ENCODE peak calls at places on chromosome 5, in ten cellular contexts. B is PC-9, P is fibroblast of lung, H is cardiac muscle cell, J is stomach, K is adrenal gland, U is tibial nerve, A is upper lobe of right lung, E is heart right ventricle, I is PC-3. F is an unnamed sample. For H3K36me3, the result is how much of the 10 kb centered on the place peaks cover.

GRCh38 chr5:45109062-45109461 is 300.3 kb downstream of the MRPS30 start:
- DNase-seq in B (no peak), P (no peak), H (no peak), J (no peak), K (no peak), U (no peak), A (no peak), E (no peak), I (no peak), F (no peak)

GRCh38 chr5:81626524-81626923 is 124.4 kb downstream of the SSBP2 start:
- DNase-seq in B (peak), P (peak), H (peak), J (no peak), K (no peak), U (no peak), A (no peak), E (no peak), I (peak), F (no peak)

GRCh38 chr5:151739939-151740335 is 18.5 kb downstream of the ATOX1 start:
- DNase-seq in B (no peak), P (peak), H (peak), J (no peak), K (peak), U (no peak), A (no peak), E (no peak), I (peak), F (no peak)

GRCh38 chr5:134555223-134555790 is 29.8 kb downstream of the JADE2 start:
- DNase-seq in B (no peak), P (no peak), H (no peak), J (no peak), K (no peak), U (no peak), A (no peak), E (no peak), I (no peak), F (no peak)

GRCh38 chr5:113147088-113147487 is 170.5 kb downstream of the DCP2 start:
- DNase-seq in B (no peak), P (peak), H (peak), J (no peak), K (no peak), U (no peak), A (no peak), E (no peak), I (no peak), F (no peak)

GRCh38 chr5:127355342-127355741 is 64.7 kb downstream of the MEGF10 start:
- DNase-seq in B (no peak), P (no peak), H (no peak), J (no peak), K (no peak), U (no peak), A (no peak), E (no peak), I (no peak), F (no peak)

GRCh38 chr5:53679261-53679660 is 118.8 kb downstream of the NDUFS4 start:
- DNase-seq in B (peak), P (peak), H (peak), J (no peak), K (no peak), U (no peak), A (no peak), E (no peak), I (no peak), F (no peak)

GRCh38 chr5:171469336-171469735 is 49.9 kb downstream of the FGF18 start:
- DNase-seq in B (no peak), P (no peak), H (no peak), J (no peak), K (no peak), U (no peak), A (no peak), E (no peak), I (no peak), F (no peak)

GRCh38 chr5:93582677-93583524 is at the start of gene NR2F1:
- DNase-seq in B (peak), P (peak), H (peak), J (peak), K (peak), U (peak), A (no peak), E (peak), I (peak), F (no peak)

GRCh38 chr5:158133369-158133768 is 274.4 kb upstream of the CLINT1 start:
- DNase-seq in B (no peak), P (no peak), H (no peak), J (no peak), K (no peak), U (no peak), A (no peak), E (no peak), I (no peak), F (no peak)

GRCh38 chr5:2756211-2756746 is 4.8 kb upstream of the IRX2 start:
- DNase-seq in B (no peak), P (peak), H (peak), J (peak), K (no peak), U (no peak), A (peak), E (no peak), I (peak), F (no peak)

GRCh38 chr5:68711311-68712200 is 382.3 kb upstream of the SLC30A5 start:
- DNase-seq in B (no peak), P (no peak), H (no peak), J (no peak), K (no peak), U (no peak), A (no peak), E (no peak), I (no peak), F (peak)

GRCh38 chr5:2093859-2094615 is 211.3 kb upstream of the IRX4 start:
- DNase-seq in B (no peak), P (no peak), H (peak), J (no peak), K (no peak), U (no peak), A (no peak), E (peak), I (peak), F (peak)

GRCh38 chr5:143880178-143880577 is 68.2 kb downstream of the HMHB1 start:
- DNase-seq in B (no peak), P (peak), H (no peak), J (no peak), K (no peak), U (no peak), A (no peak), E (no peak), I (peak), F (no peak)

DNA sequence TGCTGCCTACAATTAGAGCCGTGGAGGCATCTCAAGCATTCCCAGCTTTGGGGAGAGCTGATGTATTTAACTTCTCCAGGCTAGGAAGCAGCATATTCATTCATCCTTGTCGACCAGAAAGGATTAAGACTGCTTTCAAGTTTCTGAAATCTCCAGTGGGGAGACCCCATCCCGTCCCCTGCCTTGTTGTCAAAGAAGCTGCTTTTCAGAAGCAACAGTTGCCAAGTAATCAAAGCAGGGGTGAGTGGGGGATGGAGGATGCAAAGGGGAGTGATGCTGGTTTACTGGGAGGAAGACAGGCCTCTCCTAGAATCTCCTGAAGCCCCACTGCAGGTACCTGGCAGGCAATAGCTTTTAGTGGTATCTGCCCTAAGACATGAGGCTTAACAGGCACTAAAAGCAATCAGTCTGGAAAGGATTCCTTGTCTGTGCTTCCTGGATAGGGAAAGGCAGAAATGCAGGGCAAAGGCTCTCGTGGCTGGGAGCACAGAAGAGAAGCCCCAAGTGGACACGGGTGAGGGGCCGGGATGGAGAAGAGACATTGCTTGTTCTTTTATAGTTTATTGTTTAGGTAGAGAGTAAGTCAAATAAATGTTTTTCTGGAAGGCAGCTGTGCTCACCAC is 40.2 kb downstream of the CCNJL start:
- DNase-seq in B (no peak), P (no peak), H (no peak), J (no peak), K (no peak), U (no peak), A (no peak), E (no peak), I (no peak), F (no peak)
- H3K36me3 ChIP-seq in B (under half), P (under half), H (under half), J (under half), K (under half), U (under half), A (under half), E (under half), I (under half), F (under half)

DNA sequence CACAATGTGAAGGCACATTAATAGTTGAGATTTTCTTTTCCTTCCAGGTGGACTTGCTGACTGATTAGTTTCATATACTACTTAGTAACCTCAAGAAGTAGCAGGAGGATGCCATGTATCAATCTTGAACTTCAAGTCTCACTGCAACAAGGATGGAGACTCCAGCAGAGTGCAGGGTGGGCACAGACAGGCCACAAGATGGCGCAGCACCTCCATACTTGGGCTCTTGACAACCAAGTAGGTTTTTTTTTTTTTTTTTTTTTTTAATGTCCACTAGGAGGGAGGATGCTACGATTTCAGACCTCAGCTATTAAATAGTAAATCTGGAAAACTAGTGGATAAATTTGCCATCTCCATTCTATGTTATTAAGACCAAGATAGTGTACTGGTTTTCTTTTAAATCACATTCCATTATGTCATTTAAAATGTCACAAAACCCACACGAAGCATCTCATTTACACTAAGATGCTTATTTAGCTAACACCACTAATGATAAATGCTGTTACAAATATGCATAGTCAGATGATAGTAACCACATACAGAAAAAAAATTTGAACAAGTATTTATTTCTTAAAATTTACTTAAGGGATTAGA is 58.6 kb downstream of the IL6ST start:
- DNase-seq in B (peak), P (peak), H (peak), J (peak), K (peak), U (peak), A (peak), E (peak), I (peak), F (peak)
- H3K27ac ChIP-seq in B (no peak), P (no peak), H (no peak), J (no peak), K (no peak), U (no peak), A (no peak), E (no peak), I (no peak), F (no peak)

GRCh38 chr5:22850981-22851380 is 2.2 kb downstream of the CDH12 start:
- DNase-seq in B (no peak), P (no peak), H (no peak), J (no peak), K (no peak), U (no peak), A (no peak), E (no peak), I (no peak), F (no peak)
- TF ChIP-seq CTCF in B (no peak), P (no peak), H (no peak), J (no peak), K (no peak), U (no peak), A (no peak), E (no peak), I (no peak), F (no peak)

GRCh38 chr5:157126-157715 is 34.1 kb upstream of the LRRC14B start:
- DNase-seq in B (no peak), P (no peak), H (no peak), J (no peak), K (no peak), U (no peak), A (no peak), E (peak), I (no peak), F (no peak)

GRCh38 chr5:156411-157072 is 34.8 kb upstream of the LRRC14B start:
- DNase-seq in B (no peak), P (no peak), H (no peak), J (no peak), K (no peak), U (no peak), A (peak), E (peak), I (no peak), F (no peak)

GRCh38 chr5:159448-160172 is 31.7 kb upstream of the LRRC14B start:
- DNase-seq in B (no peak), P (peak), H (peak), J (peak), K (no peak), U (no peak), A (peak), E (no peak), I (peak), F (no peak)

GRCh38 chr5:158807-159447 is 32.4 kb upstream of the LRRC14B start:
- DNase-seq in B (no peak), P (no peak), H (no peak), J (no peak), K (no peak), U (no peak), A (no peak), E (no peak), I (no peak), F (no peak)

GRCh38 chr5:157801-158200 is 33.5 kb upstream of the LRRC14B start:
- DNase-seq in B (no peak), P (no peak), H (no peak), J (no peak), K (no peak), U (no peak), A (peak), E (no peak), I (no peak), F (no peak)
- H3K36me3 ChIP-seq in B (under half), P (under half), H (under half), J (under half), K (under half), U (under half), A (under half), E (under half), I (under half), F (under half)

GRCh38 chr5:66413931-66414330 is 182.3 kb upstream of the MAST4 start:
- DNase-seq in B (no peak), P (no peak), H (no peak), J (no peak), K (no peak), U (no peak), A (no peak), E (no peak), I (no peak), F (no peak)
- H3K27ac ChIP-seq in B (no peak), P (no peak), H (no peak), J (no peak), K (no peak), U (no peak), A (no peak), E (no peak), I (no peak), F (no peak)

DNA sequence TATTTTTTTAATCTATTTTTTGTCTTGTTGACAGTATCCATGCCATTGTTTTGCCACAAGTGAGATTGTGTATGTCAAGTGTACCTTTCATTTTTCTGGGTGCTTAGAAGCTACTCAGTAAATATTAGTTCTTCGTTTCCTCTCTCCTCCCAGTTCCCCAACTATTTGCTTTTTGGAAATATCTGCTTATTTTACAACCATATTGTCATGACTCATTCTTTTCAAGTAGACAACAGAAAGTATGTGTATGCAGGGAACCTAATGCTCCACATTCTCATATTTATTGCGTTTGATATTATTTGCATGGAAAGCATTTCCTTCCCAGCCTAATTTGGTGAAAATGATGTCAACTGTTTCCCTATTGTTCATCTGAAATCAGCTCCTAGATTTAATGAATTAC is 483.7 kb upstream of the RIOK2 start:
- DNase-seq in B (no peak), P (no peak), H (no peak), J (no peak), K (no peak), U (no peak), A (no peak), E (no peak), I (peak), F (no peak)
- TF ChIP-seq CTCF in B (no peak), P (no peak), H (no peak), J (no peak), K (no peak), U (no peak), A (no peak), E (no peak), I (no peak), F (no peak)

F was measured in gastrocnemius medialis.